ENCODE peak calls at places on chromosomes 5 and 9, in four cellular contexts. One of them, this sample, is unnamed.

GRCh38 chr9:89880721-89881120 is 275.9 kb downstream of the GADD45G start:
- DNase-seq in AG04450: no peak
- DNase-seq in RWPE1: no peak
- DNase-seq in endothelial cell: no peak
- DNase-seq in this sample: no peak

GRCh38 chr5:36696059-36696673 is 89.8 kb downstream of the SLC1A3 start:
- DNase-seq in endothelial cell: peak
- DNase-seq in AG04450: peak
- DNase-seq in RWPE1: peak
- DNase-seq in this sample: peak

GRCh38 chr5:76625087-76625860 is 2.1 kb upstream of the F2RL2 start:
- DNase-seq in endothelial cell: peak
- DNase-seq in RWPE1: no peak
- DNase-seq in AG04450: no peak
- DNase-seq in this sample: no peak

GRCh38 chr5:12825163-12825562 is 920.9 kb upstream of the CTNND2 start:
- DNase-seq in endothelial cell: no peak
- DNase-seq in RWPE1: no peak
- DNase-seq in AG04450: no peak
- DNase-seq in this sample: no peak

GRCh38 chr9:35103660-35104191 is 795 bp upstream of the STOML2 start:
- DNase-seq in AG04450: no peak
- DNase-seq in endothelial cell: no peak
- DNase-seq in RWPE1: no peak
- DNase-seq in this sample: no peak

GRCh38 chr9:97934321-97935115 is 3.5 kb downstream of the HEMGN start:
- DNase-seq in RWPE1: no peak
- DNase-seq in endothelial cell: no peak
- DNase-seq in AG04450: no peak
- DNase-seq in this sample: no peak

GRCh38 chr9:134192951-134193731 is 28.8 kb upstream of the RNU6ATAC start:
- DNase-seq in endothelial cell: no peak
- DNase-seq in RWPE1: no peak
- DNase-seq in AG04450: no peak
- DNase-seq in this sample: no peak

GRCh38 chr5:77616920-77617319 is 21.6 kb downstream of the OTP start:
- DNase-seq in AG04450: no peak
- DNase-seq in endothelial cell: no peak
- DNase-seq in RWPE1: no peak
- DNase-seq in this sample: no peak

GRCh38 chr9:103700558-103700957 is 393.6 kb upstream of the SMC2 start:
- DNase-seq in RWPE1: no peak
- DNase-seq in AG04450: no peak
- DNase-seq in endothelial cell: no peak
- DNase-seq in this sample: no peak

GRCh38 chr5:124395287-124395686 is 351.2 kb downstream of the ZNF608 start:
- DNase-seq in endothelial cell: no peak
- DNase-seq in AG04450: no peak
- DNase-seq in RWPE1: no peak
- DNase-seq in this sample: no peak

GRCh38 chr9:80875947-80876346 is 813.4 kb downstream of the TLE1 start:
- DNase-seq in endothelial cell: no peak
- DNase-seq in RWPE1: no peak
- DNase-seq in AG04450: no peak
- DNase-seq in this sample: no peak

GRCh38 chr9:128895556-128895955 is 13.6 kb downstream of the LRRC8A start:
- DNase-seq in endothelial cell: no peak
- DNase-seq in RWPE1: no peak
- DNase-seq in AG04450: no peak
- DNase-seq in this sample: no peak

GRCh38 chr9:22129134-22129533 is 120.0 kb upstream of the CDKN2B start:
- DNase-seq in AG04450: no peak
- DNase-seq in RWPE1: no peak
- DNase-seq in endothelial cell: no peak
- DNase-seq in this sample: no peak

GRCh38 chr9:83144492-83144891 is 81.5 kb upstream of the RASEF start:
- DNase-seq in AG04450: no peak
- DNase-seq in endothelial cell: no peak
- DNase-seq in RWPE1: no peak
- DNase-seq in this sample: no peak

DNA sequence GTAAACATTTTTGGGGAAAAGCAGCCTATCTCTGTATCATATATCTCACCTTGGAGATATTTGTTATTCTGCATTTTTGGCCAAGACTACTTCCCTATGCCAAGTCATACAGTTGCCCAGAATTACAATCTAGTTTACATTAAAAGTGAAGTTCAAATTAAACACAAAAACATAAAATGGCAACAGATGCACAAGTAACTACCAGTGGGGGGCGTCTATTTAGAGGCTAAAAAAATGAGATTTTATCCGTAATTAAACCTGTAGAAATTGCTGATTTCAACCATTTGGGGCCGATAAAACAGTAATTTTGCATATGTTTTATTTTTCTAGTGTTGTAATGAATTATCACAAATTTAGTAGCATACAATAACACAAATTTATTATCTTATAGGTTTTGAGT is 787.1 kb upstream of the CHD1 start:
- DNase-seq in RWPE1: no peak
- DNase-seq in AG04450: no peak
- DNase-seq in endothelial cell: no peak
- DNase-seq in this sample: no peak
- TF ChIP-seq CTCF in RWPE1: no peak
- TF ChIP-seq CTCF in AG04450: no peak
- TF ChIP-seq CTCF in endothelial cell: peak
- TF ChIP-seq CTCF in this sample: no peak

DNA sequence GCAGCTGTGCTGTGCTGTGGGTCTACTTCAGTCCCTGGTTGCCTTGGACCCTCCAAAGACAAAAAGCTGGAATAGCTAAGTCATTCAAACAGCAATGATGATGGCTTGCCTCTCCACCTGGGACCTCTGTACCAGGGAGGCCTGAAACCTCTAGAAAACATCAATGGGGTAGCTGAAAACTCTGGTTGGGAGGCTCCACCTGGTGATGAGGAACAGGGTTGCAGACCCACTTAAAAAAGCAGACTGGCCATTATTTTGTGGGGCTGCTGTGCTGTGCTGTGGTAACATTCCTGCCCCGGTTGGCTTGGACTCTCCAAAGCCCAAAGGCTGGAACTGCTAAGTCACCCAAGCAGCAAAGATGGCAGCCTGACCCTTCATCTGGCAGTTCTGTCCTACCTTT is 839.3 kb upstream of the ARRDC3 start:
- DNase-seq in RWPE1: no peak
- DNase-seq in AG04450: no peak
- DNase-seq in endothelial cell: no peak
- DNase-seq in this sample: no peak
- TF ChIP-seq CTCF in RWPE1: no peak
- TF ChIP-seq CTCF in AG04450: peak
- TF ChIP-seq CTCF in endothelial cell: no peak
- TF ChIP-seq CTCF in this sample: no peak

DNA sequence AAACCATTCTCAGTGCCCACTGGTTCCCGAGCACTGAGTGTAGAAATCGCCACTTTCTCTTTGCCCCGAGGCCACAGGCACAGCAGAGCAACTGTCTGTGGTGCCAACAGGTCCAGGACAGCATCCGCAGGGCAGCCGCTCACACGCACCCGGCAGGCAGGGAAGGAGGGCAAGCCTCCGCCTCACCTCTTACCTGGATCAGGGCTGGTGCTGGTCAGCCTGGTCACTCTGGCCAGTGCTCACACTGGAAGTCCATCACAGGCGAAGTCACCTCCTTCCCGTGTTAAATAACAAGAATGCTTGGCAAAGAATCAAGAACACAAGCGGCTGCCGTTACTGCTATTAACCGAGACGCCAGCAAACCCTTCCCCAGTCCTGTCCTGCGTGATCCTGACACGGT is 13.7 kb downstream of the DIPK1B start:
- DNase-seq in RWPE1: no peak
- DNase-seq in AG04450: no peak
- DNase-seq in endothelial cell: no peak
- DNase-seq in this sample: no peak
- TF ChIP-seq CTCF in RWPE1: no peak
- TF ChIP-seq CTCF in AG04450: no peak
- TF ChIP-seq CTCF in endothelial cell: no peak
- TF ChIP-seq CTCF in this sample: no peak

DNA sequence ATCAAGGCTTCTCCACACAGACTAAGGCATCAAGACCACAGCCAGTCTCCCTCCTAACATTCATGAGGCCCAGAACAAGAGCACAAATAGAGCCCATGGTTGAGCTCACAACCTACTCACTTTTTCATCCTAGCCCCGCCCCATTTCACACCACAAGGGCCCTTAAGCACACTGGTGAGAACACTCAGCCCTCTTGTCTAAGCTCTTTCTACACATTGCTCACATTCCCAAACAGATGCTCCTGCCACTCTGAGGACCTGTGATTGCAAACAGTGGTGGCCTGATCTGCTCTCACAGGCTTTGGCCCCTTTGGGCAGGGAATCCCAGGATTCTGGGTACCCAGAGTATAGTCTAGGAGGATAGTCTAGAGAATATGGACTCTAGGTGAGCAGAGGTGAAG is 54.0 kb downstream of the FEM1C start:
- DNase-seq in RWPE1: no peak
- DNase-seq in AG04450: no peak
- DNase-seq in endothelial cell: no peak
- DNase-seq in this sample: no peak
- TF ChIP-seq CTCF in RWPE1: no peak
- TF ChIP-seq CTCF in AG04450: no peak
- TF ChIP-seq CTCF in endothelial cell: no peak
- TF ChIP-seq CTCF in this sample: no peak

DNA sequence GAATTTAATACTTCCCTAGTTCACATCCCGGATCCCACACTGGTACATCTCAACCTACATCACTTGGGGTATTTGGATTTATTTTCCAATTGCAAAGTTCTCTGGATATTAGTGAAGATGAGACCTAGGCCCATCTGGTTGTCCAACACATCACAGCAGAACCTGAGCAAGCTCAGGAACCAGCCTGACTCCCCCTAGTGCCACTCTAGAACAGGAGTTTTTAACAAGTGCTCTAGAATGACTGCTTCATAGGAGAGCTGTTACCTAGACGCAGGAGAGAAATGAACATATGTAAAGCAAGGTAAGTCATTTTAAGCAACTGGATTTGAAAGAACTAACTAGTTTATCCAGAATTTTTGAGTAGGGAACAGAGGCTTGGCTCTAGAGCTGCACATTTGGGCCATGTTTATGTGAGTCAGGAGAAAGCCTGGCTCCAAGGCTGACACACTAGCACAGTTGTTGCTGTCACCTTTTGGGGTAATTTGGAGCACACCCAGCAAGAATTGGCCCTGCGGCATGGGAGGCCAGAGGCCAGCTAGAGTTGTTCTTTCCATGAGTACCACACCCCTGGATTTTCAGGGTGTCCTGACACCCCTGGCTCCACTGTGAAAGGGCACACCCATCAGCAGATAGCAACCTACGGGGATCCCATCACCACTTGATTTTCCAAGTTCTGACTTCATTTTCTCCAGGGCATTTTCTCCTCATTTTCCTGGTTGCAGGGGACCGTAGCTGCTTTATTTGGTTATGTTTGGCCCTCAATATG is 110.9 kb upstream of the LPAR1 start:
- DNase-seq in endothelial cell: no peak
- DNase-seq in AG04450: no peak
- DNase-seq in RWPE1: peak
- DNase-seq in this sample: peak
- TF ChIP-seq CTCF in endothelial cell: no peak
- TF ChIP-seq CTCF in AG04450: peak
- TF ChIP-seq CTCF in RWPE1: no peak
- TF ChIP-seq CTCF in this sample: no peak

GRCh38 chr5:9686211-9686610 is 56.1 kb upstream of the TAS2R1 start:
- DNase-seq in endothelial cell: no peak
- DNase-seq in AG04450: peak
- DNase-seq in RWPE1: no peak
- DNase-seq in this sample: no peak

DNA sequence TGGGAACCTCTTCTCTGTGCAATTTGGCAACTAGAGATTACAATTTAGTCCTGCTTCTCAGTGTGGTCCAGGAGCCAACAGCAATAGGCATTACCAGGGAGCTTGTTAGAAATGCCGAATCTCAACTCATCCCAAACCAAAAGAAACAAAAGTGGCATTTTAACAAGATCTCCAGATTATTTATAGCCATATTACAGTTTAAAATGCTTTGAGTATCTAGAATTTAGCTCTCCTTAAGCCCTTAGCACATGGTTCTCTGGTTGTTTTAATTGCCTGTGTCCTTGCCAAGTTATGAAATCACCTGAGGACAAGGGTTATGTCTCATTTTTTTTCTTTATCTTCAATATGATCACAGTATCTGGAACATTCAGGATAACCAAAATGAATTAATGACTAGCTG is 51.6 kb upstream of the TAS2R1 start:
- DNase-seq in RWPE1: no peak
- DNase-seq in AG04450: no peak
- DNase-seq in endothelial cell: no peak
- DNase-seq in this sample: no peak
- TF ChIP-seq CTCF in RWPE1: no peak
- TF ChIP-seq CTCF in AG04450: no peak
- TF ChIP-seq CTCF in endothelial cell: no peak
- TF ChIP-seq CTCF in this sample: no peak

DNA sequence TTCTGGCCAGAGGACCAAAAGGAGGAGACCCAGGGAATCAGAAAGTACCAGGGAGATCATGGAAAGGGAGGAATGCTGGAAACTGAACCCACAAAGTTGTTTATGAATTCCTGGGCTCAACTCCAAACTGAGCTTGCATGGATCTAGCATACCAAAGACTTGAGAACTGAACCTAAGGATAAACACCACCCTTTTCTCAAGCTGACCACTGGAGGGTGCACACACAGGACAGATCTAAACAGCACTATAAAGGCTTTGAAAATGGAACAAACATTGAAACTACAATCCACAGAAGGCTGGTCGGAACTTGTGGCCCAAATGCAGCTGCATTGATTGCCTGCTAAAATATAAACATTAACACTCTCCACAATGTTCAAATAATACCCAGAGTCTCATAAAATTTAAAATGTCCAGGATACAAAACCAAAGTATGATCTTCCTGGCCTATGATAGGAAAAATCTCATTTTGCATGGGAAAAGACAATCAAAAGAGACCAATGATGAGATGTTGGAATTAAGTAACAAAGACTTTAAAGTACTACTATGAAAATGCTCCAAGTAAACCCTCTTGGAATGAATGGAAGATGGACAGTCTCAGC is 15.6 kb upstream of the IRF1 start:
- DNase-seq in endothelial cell: no peak
- DNase-seq in RWPE1: peak
- DNase-seq in AG04450: peak
- DNase-seq in this sample: peak
- TF ChIP-seq CTCF in endothelial cell: peak
- TF ChIP-seq CTCF in RWPE1: peak
- TF ChIP-seq CTCF in AG04450: peak
- TF ChIP-seq CTCF in this sample: peak

GRCh38 chr5:14582797-14583137 is 1.2 kb downstream of the OTULINL start:
- DNase-seq in endothelial cell: no peak
- DNase-seq in AG04450: no peak
- DNase-seq in RWPE1: no peak
- DNase-seq in this sample: no peak
- TF ChIP-seq CTCF in endothelial cell: no peak
- TF ChIP-seq CTCF in AG04450: no peak
- TF ChIP-seq CTCF in RWPE1: no peak
- TF ChIP-seq CTCF in this sample: no peak

This sample was measured in GM13976.